ENCODE peak calls at places on chromosomes 4 and X, in five cellular contexts. One of them, this sample, is unnamed.

GRCh38 chrX:35439692-35440091 is 358.4 kb upstream of the MAGEB16 start:
- DNase-seq in ureter: no peak
- DNase-seq in GM23248: no peak
- DNase-seq in naive thymus-derived CD8-positive, alpha-beta T cell: no peak
- DNase-seq in neural crest cell: no peak
- DNase-seq in this sample: no peak

GRCh38 chr4:165210566-165210965 is 3.2 kb downstream of the KLHL2 start:
- DNase-seq in ureter: no peak
- DNase-seq in GM23248: no peak
- DNase-seq in naive thymus-derived CD8-positive, alpha-beta T cell: no peak
- DNase-seq in neural crest cell: no peak
- DNase-seq in this sample: no peak

GRCh38 chr4:145694929-145695328 is 15.0 kb downstream of the C4orf51 start:
- DNase-seq in ureter: no peak
- DNase-seq in GM23248: peak
- DNase-seq in naive thymus-derived CD8-positive, alpha-beta T cell: no peak
- DNase-seq in neural crest cell: no peak
- DNase-seq in this sample: no peak

GRCh38 chr4:144733566-144733965 is 87.6 kb downstream of the HHIP start:
- DNase-seq in ureter: no peak
- DNase-seq in GM23248: no peak
- DNase-seq in naive thymus-derived CD8-positive, alpha-beta T cell: no peak
- DNase-seq in neural crest cell: no peak
- DNase-seq in this sample: no peak

GRCh38 chr4:10581022-10581421 is 103.5 kb downstream of the CLNK start:
- DNase-seq in ureter: no peak
- DNase-seq in GM23248: no peak
- DNase-seq in naive thymus-derived CD8-positive, alpha-beta T cell: no peak
- DNase-seq in neural crest cell: no peak
- DNase-seq in this sample: no peak

GRCh38 chr4:28702571-28702970 is 1841.9 kb downstream of the STIM2 start:
- DNase-seq in ureter: no peak
- DNase-seq in GM23248: peak
- DNase-seq in naive thymus-derived CD8-positive, alpha-beta T cell: no peak
- DNase-seq in neural crest cell: no peak
- DNase-seq in this sample: no peak

GRCh38 chr4:76736434-76736833 is 161.5 kb downstream of the SOWAHB start:
- DNase-seq in ureter: no peak
- DNase-seq in GM23248: peak
- DNase-seq in naive thymus-derived CD8-positive, alpha-beta T cell: no peak
- DNase-seq in neural crest cell: no peak
- DNase-seq in this sample: no peak

GRCh38 chrX:153499876-153500275 is 5.1 kb downstream of the BGN start:
- DNase-seq in ureter: no peak
- DNase-seq in GM23248: peak
- DNase-seq in naive thymus-derived CD8-positive, alpha-beta T cell: no peak
- DNase-seq in neural crest cell: no peak
- DNase-seq in this sample: no peak

GRCh38 chrX:50725310-50725709 is 88.7 kb downstream of the SHROOM4 start:
- DNase-seq in ureter: no peak
- DNase-seq in GM23248: no peak
- DNase-seq in naive thymus-derived CD8-positive, alpha-beta T cell: no peak
- DNase-seq in neural crest cell: no peak
- DNase-seq in this sample: no peak

GRCh38 chr4:160836431-160836830 is 1327.4 kb downstream of the FSTL5 start:
- DNase-seq in ureter: no peak
- DNase-seq in GM23248: no peak
- DNase-seq in naive thymus-derived CD8-positive, alpha-beta T cell: no peak
- DNase-seq in neural crest cell: no peak
- DNase-seq in this sample: no peak

GRCh38 chr4:128228778-128229457 is 58.7 kb downstream of the PGRMC2 start:
- DNase-seq in ureter: no peak
- DNase-seq in GM23248: peak
- DNase-seq in naive thymus-derived CD8-positive, alpha-beta T cell: no peak
- DNase-seq in neural crest cell: no peak
- DNase-seq in this sample: peak

GRCh38 chr4:35970366-35970960 is 273.9 kb downstream of the ARAP2 start:
- DNase-seq in ureter: no peak
- DNase-seq in GM23248: no peak
- DNase-seq in naive thymus-derived CD8-positive, alpha-beta T cell: no peak
- DNase-seq in neural crest cell: no peak
- DNase-seq in this sample: no peak

GRCh38 chr4:153137168-153137567 is 67.1 kb upstream of the TRIM2 start:
- DNase-seq in ureter: no peak
- DNase-seq in GM23248: peak
- DNase-seq in naive thymus-derived CD8-positive, alpha-beta T cell: no peak
- DNase-seq in neural crest cell: no peak
- DNase-seq in this sample: no peak

GRCh38 chrX:9940397-9940796 is 26.8 kb upstream of the CLDN34 start:
- DNase-seq in ureter: no peak
- DNase-seq in GM23248: peak
- DNase-seq in naive thymus-derived CD8-positive, alpha-beta T cell: no peak
- DNase-seq in neural crest cell: no peak
- DNase-seq in this sample: no peak

GRCh38 chr4:145829629-145830395 is 108.8 kb downstream of the ZNF827 start:
- DNase-seq in ureter: no peak
- DNase-seq in GM23248: peak
- DNase-seq in naive thymus-derived CD8-positive, alpha-beta T cell: no peak
- DNase-seq in neural crest cell: no peak
- DNase-seq in this sample: no peak

GRCh38 chr4:52051213-52051614 is at the start of gene SPATA18:
- DNase-seq in ureter: no peak
- DNase-seq in GM23248: peak
- DNase-seq in naive thymus-derived CD8-positive, alpha-beta T cell: no peak
- DNase-seq in neural crest cell: peak
- DNase-seq in this sample: no peak

GRCh38 chr4:110643096-110643495 is 20.2 kb upstream of the PITX2 start:
- DNase-seq in ureter: no peak
- DNase-seq in GM23248: no peak
- DNase-seq in naive thymus-derived CD8-positive, alpha-beta T cell: no peak
- DNase-seq in neural crest cell: no peak
- DNase-seq in this sample: no peak

This sample was measured in retina.